ENCODE peak calls at places on chromosomes 11 and 22, in ten cellular contexts. One of them, this sample, is unnamed.

GRCh38 chr11:65417702-65418430 is 4.7 kb upstream of the NEAT1 start:
- DNase-seq in tibial nerve: peak; percentile 42
- DNase-seq in HepG2: no peak
- DNase-seq in transverse colon: peak; percentile 63
- DNase-seq in sigmoid colon: peak; percentile 92
- DNase-seq in gastrocnemius medialis: peak; percentile 72
- DNase-seq in uterus: peak; percentile 71
- DNase-seq in NB4: peak; percentile 29
- DNase-seq in breast epithelium: no peak
- DNase-seq in ovary: peak; percentile 76
- DNase-seq in this sample: no peak

GRCh38 chr11:10979529-10979928 is 121.7 kb upstream of the ZBED5 start:
- DNase-seq in uterus: no peak
- DNase-seq in tibial nerve: no peak
- DNase-seq in transverse colon: no peak
- DNase-seq in breast epithelium: no peak
- DNase-seq in HepG2: no peak
- DNase-seq in sigmoid colon: no peak
- DNase-seq in ovary: no peak
- DNase-seq in NB4: peak; percentile 66
- DNase-seq in gastrocnemius medialis: no peak
- DNase-seq in this sample: no peak

GRCh38 chr22:39503590-39503989 is 1.5 kb downstream of the MIEF1 start:
- DNase-seq in ovary: no peak
- DNase-seq in breast epithelium: no peak
- DNase-seq in NB4: no peak
- DNase-seq in transverse colon: no peak
- DNase-seq in uterus: no peak
- DNase-seq in tibial nerve: no peak
- DNase-seq in sigmoid colon: no peak
- DNase-seq in HepG2: no peak
- DNase-seq in gastrocnemius medialis: no peak
- DNase-seq in this sample: no peak

GRCh38 chr11:28110839-28111235 is 2.6 kb downstream of the METTL15 start:
- DNase-seq in uterus: no peak
- DNase-seq in NB4: peak; percentile 12
- DNase-seq in breast epithelium: no peak
- DNase-seq in gastrocnemius medialis: no peak
- DNase-seq in tibial nerve: no peak
- DNase-seq in sigmoid colon: no peak
- DNase-seq in ovary: no peak
- DNase-seq in transverse colon: no peak
- DNase-seq in HepG2: no peak
- DNase-seq in this sample: no peak

GRCh38 chr22:36585841-36586240 is 56.9 kb upstream of the EIF3D start:
- DNase-seq in breast epithelium: no peak
- DNase-seq in transverse colon: no peak
- DNase-seq in gastrocnemius medialis: no peak
- DNase-seq in uterus: no peak
- DNase-seq in tibial nerve: no peak
- DNase-seq in NB4: no peak
- DNase-seq in ovary: no peak
- DNase-seq in sigmoid colon: no peak
- DNase-seq in HepG2: no peak
- DNase-seq in this sample: no peak

GRCh38 chr22:20436309-20437252 is 1.0 kb downstream of the SCARF2 start:
- DNase-seq in transverse colon: no peak
- DNase-seq in gastrocnemius medialis: no peak
- DNase-seq in tibial nerve: no peak
- DNase-seq in HepG2: no peak
- DNase-seq in NB4: no peak
- DNase-seq in breast epithelium: no peak
- DNase-seq in ovary: peak; percentile 73
- DNase-seq in sigmoid colon: peak; percentile 73
- DNase-seq in uterus: peak; percentile 68
- DNase-seq in this sample: peak; percentile 89

GRCh38 chr22:46373166-46373565 is 37.7 kb downstream of the TRMU start:
- DNase-seq in breast epithelium: no peak
- DNase-seq in HepG2: no peak
- DNase-seq in ovary: no peak
- DNase-seq in sigmoid colon: no peak
- DNase-seq in gastrocnemius medialis: no peak
- DNase-seq in transverse colon: peak; percentile 50
- DNase-seq in uterus: no peak
- DNase-seq in NB4: no peak
- DNase-seq in tibial nerve: no peak
- DNase-seq in this sample: no peak

GRCh38 chr11:85988780-85989179 is 80.1 kb downstream of the PICALM start:
- DNase-seq in transverse colon: no peak
- DNase-seq in ovary: no peak
- DNase-seq in uterus: no peak
- DNase-seq in sigmoid colon: no peak
- DNase-seq in tibial nerve: no peak
- DNase-seq in HepG2: no peak
- DNase-seq in gastrocnemius medialis: no peak
- DNase-seq in breast epithelium: no peak
- DNase-seq in NB4: no peak
- DNase-seq in this sample: no peak

GRCh38 chr11:114057147-114057546 is 2.4 kb upstream of the ZBTB16 start:
- DNase-seq in uterus: no peak
- DNase-seq in gastrocnemius medialis: no peak
- DNase-seq in breast epithelium: no peak
- DNase-seq in NB4: no peak
- DNase-seq in tibial nerve: no peak
- DNase-seq in ovary: peak; percentile 53
- DNase-seq in transverse colon: peak; percentile 49
- DNase-seq in HepG2: no peak
- DNase-seq in sigmoid colon: peak; percentile 64
- DNase-seq in this sample: peak; percentile 86

DNA sequence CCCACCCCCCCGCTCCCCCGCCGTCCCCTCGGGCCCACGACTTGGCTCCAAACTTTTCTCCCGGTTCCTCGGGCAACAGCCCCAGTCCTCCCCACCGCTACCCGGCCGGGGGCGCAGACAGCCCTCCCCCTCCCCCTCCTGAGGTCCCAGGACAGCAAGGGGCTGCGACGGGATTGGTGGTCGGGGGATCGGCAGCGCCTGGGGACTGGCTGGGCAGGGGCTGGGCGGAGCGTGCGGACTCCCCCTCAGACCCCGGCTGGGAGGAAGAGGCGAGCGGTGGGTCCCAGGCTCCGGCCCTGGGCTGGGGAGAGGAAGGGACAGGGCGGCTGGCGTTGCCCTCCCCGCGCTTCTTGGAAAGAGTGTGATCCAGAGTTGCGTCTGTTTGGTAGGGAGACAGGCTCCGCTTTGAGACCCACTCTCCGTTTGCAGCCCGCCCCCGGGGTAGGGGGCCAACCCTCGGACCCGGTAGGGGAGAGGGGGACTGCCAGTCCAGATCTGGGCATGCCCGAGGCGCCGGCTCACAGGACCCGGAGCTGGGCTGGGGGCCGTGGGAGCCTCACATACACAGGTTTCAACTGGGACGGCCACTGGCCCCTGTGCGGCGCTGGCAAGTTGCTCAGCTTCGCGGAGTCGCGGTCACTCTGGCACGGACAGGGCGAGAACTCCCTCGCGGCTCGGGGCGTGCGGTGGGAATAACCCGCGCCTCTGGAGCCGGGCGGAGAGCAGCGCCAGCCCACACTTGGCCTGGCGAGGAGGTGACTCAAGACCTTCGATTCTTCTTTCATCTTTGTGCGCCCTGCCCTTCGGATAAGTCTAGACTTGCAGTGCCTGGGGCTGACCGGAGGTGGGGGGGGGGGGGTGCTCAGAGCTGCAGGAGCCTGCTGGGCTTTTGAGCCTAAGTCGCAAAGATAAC is 1.0 kb downstream of the TSKU start:
- DNase-seq in ovary: peak; percentile 87
- DNase-seq in uterus: peak; percentile 85
- DNase-seq in transverse colon: peak; percentile 45
- DNase-seq in sigmoid colon: peak; percentile 81
- DNase-seq in HepG2: peak; percentile 79
- DNase-seq in breast epithelium: peak; percentile 50
- DNase-seq in gastrocnemius medialis: no peak
- DNase-seq in tibial nerve: no peak
- DNase-seq in NB4: peak; percentile 85
- DNase-seq in this sample: peak; percentile 92
- TF ChIP-seq POLR2A in ovary: peak; percentile 12
- TF ChIP-seq POLR2A in uterus: peak; percentile 20
- TF ChIP-seq POLR2A in transverse colon: peak; percentile 60
- TF ChIP-seq POLR2A in sigmoid colon: peak; percentile 9
- TF ChIP-seq POLR2A in HepG2: peak; percentile 78
- TF ChIP-seq POLR2A in breast epithelium: peak; percentile 34
- TF ChIP-seq POLR2A in gastrocnemius medialis: no peak
- TF ChIP-seq POLR2A in tibial nerve: no peak
- TF ChIP-seq POLR2A in NB4: no peak
- TF ChIP-seq POLR2A in this sample: no peak

GRCh38 chr11:35083181-35084061 is 55.5 kb upstream of the CD44 start:
- DNase-seq in uterus: peak; percentile 74
- DNase-seq in ovary: peak; percentile 34
- DNase-seq in transverse colon: peak; percentile 61
- DNase-seq in NB4: peak; percentile 85
- DNase-seq in sigmoid colon: peak; percentile 87
- DNase-seq in tibial nerve: peak; percentile 19
- DNase-seq in HepG2: no peak
- DNase-seq in breast epithelium: peak; percentile 72
- DNase-seq in gastrocnemius medialis: no peak
- DNase-seq in this sample: peak; percentile 88
- TF ChIP-seq POLR2A in uterus: no peak
- TF ChIP-seq POLR2A in ovary: no peak
- TF ChIP-seq POLR2A in transverse colon: no peak
- TF ChIP-seq POLR2A in NB4: no peak
- TF ChIP-seq POLR2A in sigmoid colon: no peak
- TF ChIP-seq POLR2A in tibial nerve: no peak
- TF ChIP-seq POLR2A in HepG2: no peak
- TF ChIP-seq POLR2A in breast epithelium: no peak
- TF ChIP-seq POLR2A in gastrocnemius medialis: no peak
- TF ChIP-seq POLR2A in this sample: no peak

DNA sequence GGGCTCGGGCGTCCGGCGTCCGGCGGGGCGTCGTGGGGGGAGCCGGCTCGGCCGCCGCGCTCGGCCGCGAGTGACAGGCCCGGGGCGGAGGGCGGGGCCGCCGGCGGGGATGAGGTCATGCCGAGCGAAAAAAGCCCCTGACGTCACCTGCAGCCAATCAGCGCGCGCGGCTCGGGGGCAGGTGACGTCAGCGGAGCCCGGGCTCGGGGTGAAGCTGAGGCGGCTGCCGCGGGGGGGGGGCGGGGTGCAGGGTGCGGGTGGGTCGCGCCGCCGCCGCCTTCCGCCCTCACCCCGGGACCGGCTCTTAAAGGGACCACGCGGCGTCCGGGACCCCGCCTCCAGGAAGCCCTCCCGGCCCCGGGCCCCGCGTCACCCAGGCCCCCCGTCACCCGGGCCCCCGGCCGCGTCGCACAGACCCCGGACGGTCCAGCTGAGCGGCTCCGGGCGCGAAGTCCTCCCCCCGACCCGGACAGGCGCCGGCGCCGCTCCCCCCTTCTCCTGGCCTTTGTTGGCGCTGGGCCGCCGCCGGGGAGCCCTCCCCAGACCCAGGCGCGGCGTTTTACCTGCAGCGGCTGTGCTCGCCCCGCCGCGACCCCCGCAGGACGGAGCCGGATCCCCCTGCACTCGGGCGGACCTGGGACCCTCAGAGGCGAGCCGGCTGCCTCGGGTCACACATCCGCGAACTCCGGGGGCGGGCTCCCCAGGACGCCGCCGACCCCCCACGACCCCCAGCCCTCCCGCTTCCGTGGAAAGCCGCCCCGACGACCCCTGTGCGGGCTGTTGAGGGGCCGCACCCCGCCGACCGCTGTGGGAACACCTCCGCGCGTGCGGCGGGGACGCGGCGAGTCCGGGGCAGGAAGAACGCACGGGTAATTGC is at the start of gene DUSP8:
- DNase-seq in HepG2: peak; percentile 46
- DNase-seq in gastrocnemius medialis: peak; percentile 86
- DNase-seq in tibial nerve: peak; percentile 84
- DNase-seq in sigmoid colon: peak; percentile 96
- DNase-seq in transverse colon: peak; percentile 95
- DNase-seq in breast epithelium: peak; percentile 84
- DNase-seq in NB4: no peak
- DNase-seq in uterus: peak; percentile 91
- DNase-seq in ovary: peak; percentile 83
- DNase-seq in this sample: peak; percentile 76
- TF ChIP-seq POLR2A in HepG2: no peak
- TF ChIP-seq POLR2A in gastrocnemius medialis: peak; percentile 86
- TF ChIP-seq POLR2A in tibial nerve: no peak
- TF ChIP-seq POLR2A in sigmoid colon: no peak
- TF ChIP-seq POLR2A in transverse colon: peak; percentile 46
- TF ChIP-seq POLR2A in breast epithelium: no peak
- TF ChIP-seq POLR2A in NB4: no peak
- TF ChIP-seq POLR2A in uterus: peak; percentile 62
- TF ChIP-seq POLR2A in ovary: no peak
- TF ChIP-seq POLR2A in this sample: no peak

GRCh38 chr11:12330491-12331231 is 46.7 kb upstream of the PARVA start:
- DNase-seq in HepG2: no peak
- DNase-seq in tibial nerve: no peak
- DNase-seq in transverse colon: no peak
- DNase-seq in sigmoid colon: no peak
- DNase-seq in breast epithelium: peak; percentile 40
- DNase-seq in ovary: no peak
- DNase-seq in uterus: no peak
- DNase-seq in gastrocnemius medialis: no peak
- DNase-seq in NB4: no peak
- DNase-seq in this sample: no peak

GRCh38 chr11:12329797-12330196 is 47.6 kb upstream of the PARVA start:
- DNase-seq in sigmoid colon: no peak
- DNase-seq in ovary: no peak
- DNase-seq in breast epithelium: no peak
- DNase-seq in uterus: no peak
- DNase-seq in transverse colon: no peak
- DNase-seq in NB4: no peak
- DNase-seq in HepG2: no peak
- DNase-seq in gastrocnemius medialis: no peak
- DNase-seq in tibial nerve: no peak
- DNase-seq in this sample: no peak

GRCh38 chr11:12329169-12329568 is 48.2 kb upstream of the PARVA start:
- DNase-seq in tibial nerve: no peak
- DNase-seq in transverse colon: no peak
- DNase-seq in gastrocnemius medialis: no peak
- DNase-seq in uterus: no peak
- DNase-seq in sigmoid colon: no peak
- DNase-seq in NB4: no peak
- DNase-seq in HepG2: no peak
- DNase-seq in ovary: no peak
- DNase-seq in breast epithelium: no peak
- DNase-seq in this sample: no peak

DNA sequence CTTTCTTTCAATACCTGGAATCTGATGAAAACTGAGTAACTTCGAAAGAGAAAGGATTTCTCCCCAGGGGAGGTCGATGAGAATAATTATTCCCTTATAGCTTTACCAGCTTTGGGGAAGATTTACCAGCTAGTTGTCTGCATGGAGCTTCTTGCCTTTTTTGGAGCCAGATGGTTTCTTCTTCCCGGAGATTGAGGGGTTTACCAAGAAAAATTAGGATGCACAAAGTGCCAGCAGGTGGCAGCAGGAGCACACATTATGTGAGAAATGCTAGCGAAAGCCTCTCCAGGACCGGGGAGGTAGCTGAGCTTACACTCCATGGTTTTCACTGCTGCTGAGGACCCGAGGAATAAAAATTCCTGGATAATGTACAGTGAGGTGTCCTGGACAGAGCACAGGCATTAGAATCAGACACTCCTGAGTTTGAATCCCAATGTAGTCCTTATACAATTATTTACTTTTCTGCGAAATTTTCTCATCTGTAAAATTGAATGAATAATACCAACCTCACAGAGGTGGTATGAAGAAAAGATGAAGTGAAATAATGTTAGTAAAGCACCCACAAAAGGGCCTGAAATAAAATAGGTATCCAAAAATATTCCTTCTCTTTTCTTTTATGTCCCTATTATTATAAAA is 46.0 kb upstream of the PARVA start:
- DNase-seq in ovary: peak; percentile 92
- DNase-seq in gastrocnemius medialis: peak; percentile 50
- DNase-seq in transverse colon: peak; percentile 85
- DNase-seq in HepG2: peak; percentile 78
- DNase-seq in tibial nerve: peak; percentile 77
- DNase-seq in breast epithelium: peak; percentile 79
- DNase-seq in sigmoid colon: peak; percentile 93
- DNase-seq in uterus: peak; percentile 89
- DNase-seq in NB4: peak; percentile 67
- DNase-seq in this sample: peak; percentile 94
- TF ChIP-seq POLR2A in ovary: no peak
- TF ChIP-seq POLR2A in gastrocnemius medialis: no peak
- TF ChIP-seq POLR2A in transverse colon: no peak
- TF ChIP-seq POLR2A in HepG2: no peak
- TF ChIP-seq POLR2A in tibial nerve: peak; percentile 3
- TF ChIP-seq POLR2A in breast epithelium: no peak
- TF ChIP-seq POLR2A in sigmoid colon: no peak
- TF ChIP-seq POLR2A in uterus: no peak
- TF ChIP-seq POLR2A in NB4: no peak
- TF ChIP-seq POLR2A in this sample: no peak